ENCODE peak calls at places on chromosomes 12 and 14, in four cellular contexts. One of them, this sample, is unnamed. For H3K27me3, the result is how much of the 10 kb centered on the place peaks cover.

GRCh38 chr12:78036889-78037288 is 206.2 kb downstream of the NAV3 start:
- DNase-seq in aorta: no peak
- DNase-seq in lower lobe of right lung: no peak
- DNase-seq in CD8-positive, alpha-beta T cell: no peak
- DNase-seq in this sample: no peak

GRCh38 chr12:132506730-132507538 is 17.0 kb downstream of the FBRSL1 start:
- DNase-seq in aorta: peak
- DNase-seq in lower lobe of right lung: peak
- DNase-seq in CD8-positive, alpha-beta T cell: peak
- DNase-seq in this sample: peak

GRCh38 chr14:106790189-106791036 is 1264.0 kb downstream of the TMEM121 start:
- DNase-seq in aorta: peak
- DNase-seq in lower lobe of right lung: peak
- DNase-seq in CD8-positive, alpha-beta T cell: peak
- DNase-seq in this sample: peak

GRCh38 chr14:29895591-29896043 is 32.0 kb downstream of the PRKD1 start:
- DNase-seq in aorta: no peak
- DNase-seq in lower lobe of right lung: peak
- DNase-seq in CD8-positive, alpha-beta T cell: no peak
- DNase-seq in this sample: no peak

GRCh38 chr14:103257211-103257962 is 76.7 kb upstream of the EIF5 start:
- DNase-seq in aorta: no peak
- DNase-seq in lower lobe of right lung: no peak
- DNase-seq in CD8-positive, alpha-beta T cell: no peak
- DNase-seq in this sample: no peak

GRCh38 chr12:122003646-122004611 is 17.8 kb upstream of the BCL7A start:
- DNase-seq in aorta: peak
- DNase-seq in lower lobe of right lung: peak
- DNase-seq in CD8-positive, alpha-beta T cell: no peak
- DNase-seq in this sample: no peak

GRCh38 chr14:100341301-100342031 is 18.3 kb downstream of the SLC25A47 start:
- DNase-seq in aorta: peak
- DNase-seq in lower lobe of right lung: peak
- DNase-seq in CD8-positive, alpha-beta T cell: no peak
- DNase-seq in this sample: no peak

GRCh38 chr14:61223552-61223951 is 57.6 kb downstream of the TMEM30B start:
- DNase-seq in aorta: no peak
- DNase-seq in lower lobe of right lung: no peak
- DNase-seq in CD8-positive, alpha-beta T cell: no peak
- DNase-seq in this sample: no peak

GRCh38 chr12:68579254-68579653 is 31.4 kb upstream of the RAP1B start:
- DNase-seq in aorta: no peak
- DNase-seq in lower lobe of right lung: no peak
- DNase-seq in CD8-positive, alpha-beta T cell: no peak
- DNase-seq in this sample: no peak

GRCh38 chr12:94282675-94283074 is 134.3 kb downstream of the PLXNC1 start:
- DNase-seq in aorta: no peak
- DNase-seq in lower lobe of right lung: peak
- DNase-seq in CD8-positive, alpha-beta T cell: peak
- DNase-seq in this sample: peak

GRCh38 chr12:47636908-47637780 is 68.7 kb downstream of the RPAP3 start:
- DNase-seq in aorta: peak
- DNase-seq in lower lobe of right lung: peak
- DNase-seq in CD8-positive, alpha-beta T cell: peak
- DNase-seq in this sample: peak

GRCh38 chr14:64400829-64401459 is 12.8 kb downstream of the MTHFD1 start:
- DNase-seq in aorta: no peak
- DNase-seq in lower lobe of right lung: no peak
- DNase-seq in CD8-positive, alpha-beta T cell: no peak
- DNase-seq in this sample: no peak

GRCh38 chr14:91416744-91417133 is 881 bp downstream of the CCDC88C start:
- DNase-seq in aorta: no peak
- DNase-seq in lower lobe of right lung: peak
- DNase-seq in CD8-positive, alpha-beta T cell: no peak
- DNase-seq in this sample: peak

GRCh38 chr12:1491983-1492697 is 102.2 kb downstream of the FBXL14 start:
- DNase-seq in aorta: no peak
- DNase-seq in lower lobe of right lung: no peak
- DNase-seq in CD8-positive, alpha-beta T cell: no peak
- DNase-seq in this sample: no peak

GRCh38 chr12:31835276-31835882 is 106.6 kb upstream of the AMN1 start:
- DNase-seq in aorta: no peak
- DNase-seq in lower lobe of right lung: no peak
- DNase-seq in CD8-positive, alpha-beta T cell: no peak
- DNase-seq in this sample: no peak

GRCh38 chr14:93430889-93431670 is at the start of gene UNC79:
- DNase-seq in aorta: no peak
- DNase-seq in lower lobe of right lung: no peak
- DNase-seq in CD8-positive, alpha-beta T cell: no peak
- DNase-seq in this sample: peak

GRCh38 chr14:52182853-52183252 is 84.6 kb upstream of the PTGDR start:
- DNase-seq in aorta: no peak
- DNase-seq in lower lobe of right lung: no peak
- DNase-seq in CD8-positive, alpha-beta T cell: no peak
- DNase-seq in this sample: no peak

GRCh38 chr12:2332266-2332665 is 279.5 kb downstream of the CACNA1C start:
- DNase-seq in aorta: no peak
- DNase-seq in lower lobe of right lung: no peak
- DNase-seq in CD8-positive, alpha-beta T cell: no peak
- DNase-seq in this sample: no peak

GRCh38 chr14:77327111-77327510 is 6.3 kb downstream of the GSTZ1 start:
- DNase-seq in aorta: no peak
- DNase-seq in lower lobe of right lung: no peak
- DNase-seq in CD8-positive, alpha-beta T cell: no peak
- DNase-seq in this sample: peak

GRCh38 chr12:66708704-66709443 is 30.0 kb upstream of the GRIP1 start:
- DNase-seq in aorta: no peak
- DNase-seq in lower lobe of right lung: no peak
- DNase-seq in CD8-positive, alpha-beta T cell: no peak
- DNase-seq in this sample: no peak

GRCh38 chr12:108115123-108115745 is 13.9 kb upstream of the WSCD2 start:
- DNase-seq in aorta: no peak
- DNase-seq in lower lobe of right lung: no peak
- DNase-seq in CD8-positive, alpha-beta T cell: no peak
- DNase-seq in this sample: no peak

GRCh38 chr14:59688224-59689170 is 111.9 kb upstream of the CCDC175 start:
- DNase-seq in aorta: peak
- DNase-seq in lower lobe of right lung: no peak
- DNase-seq in CD8-positive, alpha-beta T cell: no peak
- DNase-seq in this sample: peak

GRCh38 chr12:16607895-16608294 is 1.9 kb upstream of the LMO3 start:
- DNase-seq in aorta: no peak
- DNase-seq in lower lobe of right lung: peak
- DNase-seq in CD8-positive, alpha-beta T cell: no peak
- DNase-seq in this sample: no peak

GRCh38 chr12:33546004-33546403 is 106.4 kb upstream of the SYT10 start:
- DNase-seq in aorta: no peak
- DNase-seq in lower lobe of right lung: no peak
- DNase-seq in CD8-positive, alpha-beta T cell: no peak
- DNase-seq in this sample: no peak

GRCh38 chr14:51342226-51342625 is 102.2 kb downstream of the TMX1 start:
- DNase-seq in aorta: no peak
- DNase-seq in lower lobe of right lung: no peak
- DNase-seq in CD8-positive, alpha-beta T cell: no peak
- DNase-seq in this sample: no peak

GRCh38 chr12:68440068-68440581 is 108.0 kb upstream of the MDM1 start:
- DNase-seq in aorta: no peak
- DNase-seq in lower lobe of right lung: no peak
- DNase-seq in CD8-positive, alpha-beta T cell: no peak
- DNase-seq in this sample: no peak

GRCh38 chr14:22802860-22803562 is 12.2 kb downstream of the SLC7A7 start:
- DNase-seq in aorta: no peak
- DNase-seq in lower lobe of right lung: no peak
- DNase-seq in CD8-positive, alpha-beta T cell: no peak
- DNase-seq in this sample: no peak

GRCh38 chr12:11631288-11631687 is 18.2 kb upstream of the ETV6 start:
- DNase-seq in aorta: no peak
- DNase-seq in lower lobe of right lung: no peak
- DNase-seq in CD8-positive, alpha-beta T cell: no peak
- DNase-seq in this sample: no peak

GRCh38 chr12:19236656-19237055 is 107.1 kb downstream of the PLEKHA5 start:
- DNase-seq in aorta: peak
- DNase-seq in lower lobe of right lung: no peak
- DNase-seq in CD8-positive, alpha-beta T cell: no peak
- DNase-seq in this sample: no peak

GRCh38 chr14:51568366-51568765 is 83.3 kb upstream of the FRMD6 start:
- DNase-seq in aorta: no peak
- DNase-seq in lower lobe of right lung: no peak
- DNase-seq in CD8-positive, alpha-beta T cell: no peak
- DNase-seq in this sample: no peak

GRCh38 chr14:36659822-36660735 is 1.6 kb upstream of the PAX9 start:
- DNase-seq in aorta: no peak
- DNase-seq in lower lobe of right lung: no peak
- DNase-seq in CD8-positive, alpha-beta T cell: no peak
- DNase-seq in this sample: peak

GRCh38 chr12:34346372-34347034 is 324.2 kb downstream of the ALG10 start:
- DNase-seq in aorta: no peak
- DNase-seq in lower lobe of right lung: no peak
- DNase-seq in CD8-positive, alpha-beta T cell: no peak
- DNase-seq in this sample: no peak

DNA sequence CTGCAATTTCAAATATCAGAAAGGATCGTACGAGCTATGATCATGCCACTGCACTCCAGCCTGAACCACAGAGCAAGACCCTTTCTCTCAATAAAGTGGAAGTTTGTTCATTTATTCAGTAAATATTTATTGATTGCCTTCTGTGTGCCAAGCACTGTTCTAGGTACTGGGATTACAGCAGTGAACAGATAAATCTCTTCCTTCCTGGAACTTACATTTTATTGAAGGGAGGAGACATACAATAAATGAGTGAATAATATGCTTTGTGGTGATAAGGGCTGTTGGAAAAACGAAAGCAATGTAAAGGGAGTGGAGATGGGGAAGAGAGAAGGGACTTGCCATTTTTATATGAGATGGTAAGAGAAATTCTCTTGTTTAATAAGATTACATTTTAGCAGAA is 1.6 kb downstream of the GSKIP start:
- DNase-seq in aorta: no peak
- DNase-seq in lower lobe of right lung: no peak
- DNase-seq in CD8-positive, alpha-beta T cell: no peak
- DNase-seq in this sample: no peak
- H3K4me3 ChIP-seq in aorta: no peak
- H3K4me3 ChIP-seq in lower lobe of right lung: no peak
- H3K4me3 ChIP-seq in CD8-positive, alpha-beta T cell: no peak
- H3K4me3 ChIP-seq in this sample: peak

DNA sequence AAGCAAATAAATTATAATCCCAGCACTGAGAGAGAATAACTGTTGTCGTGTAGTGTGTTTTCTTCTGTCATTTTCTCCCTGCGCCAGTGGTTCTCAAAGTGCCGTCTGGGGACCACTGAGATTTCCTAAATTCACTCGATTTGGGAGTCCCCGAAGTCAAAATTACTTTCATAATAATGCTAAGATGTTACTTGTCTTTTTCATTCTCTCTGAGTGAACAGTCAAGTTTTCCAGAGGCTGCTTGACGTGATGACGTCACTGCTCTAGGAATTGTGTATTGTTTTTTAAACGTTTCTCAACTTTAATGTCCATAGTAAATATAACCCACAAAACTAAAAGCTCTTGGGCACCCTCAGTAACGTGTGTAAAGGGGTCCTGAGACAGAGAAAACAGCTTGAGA is 796 bp upstream of the POP5 start:
- DNase-seq in aorta: no peak
- DNase-seq in lower lobe of right lung: no peak
- DNase-seq in CD8-positive, alpha-beta T cell: no peak
- DNase-seq in this sample: no peak
- H3K27ac ChIP-seq in aorta: no peak
- H3K27ac ChIP-seq in lower lobe of right lung: no peak
- H3K27ac ChIP-seq in CD8-positive, alpha-beta T cell: no peak
- H3K27ac ChIP-seq in this sample: no peak

DNA sequence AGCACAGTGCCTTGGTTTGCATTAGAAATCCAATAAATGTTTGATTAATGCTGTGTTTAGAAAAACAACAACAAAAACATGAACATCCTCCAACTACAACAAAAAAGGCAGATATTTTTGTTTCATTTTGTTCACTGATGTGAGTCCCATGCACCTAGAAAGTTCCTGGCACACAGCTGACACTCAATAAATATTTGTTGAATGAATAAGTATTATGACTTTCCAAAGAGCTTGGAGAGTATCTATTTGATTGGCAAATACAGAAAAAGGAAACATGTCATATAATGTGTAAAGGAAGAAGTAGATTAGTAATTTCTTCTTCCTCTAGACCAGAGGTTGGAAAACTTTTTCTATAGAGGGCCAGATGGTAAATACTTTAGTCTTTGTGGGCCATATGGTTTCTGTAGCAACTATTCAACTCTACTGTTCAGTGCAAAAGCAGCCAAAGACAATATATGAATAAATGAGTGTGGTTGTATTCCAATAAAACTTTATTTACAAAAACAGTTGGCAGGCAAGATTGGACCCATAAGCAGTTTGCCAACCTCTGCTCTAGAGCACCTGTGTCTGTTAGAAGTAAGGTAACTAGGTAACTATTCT is 312.3 kb upstream of the DIO2 start:
- DNase-seq in aorta: no peak
- DNase-seq in lower lobe of right lung: no peak
- DNase-seq in CD8-positive, alpha-beta T cell: no peak
- DNase-seq in this sample: no peak
- H3K27me3 ChIP-seq in aorta: under half
- H3K27me3 ChIP-seq in lower lobe of right lung: under half
- H3K27me3 ChIP-seq in CD8-positive, alpha-beta T cell: under half
- H3K27me3 ChIP-seq in this sample: under half

GRCh38 chr14:26200675-26201074 is 397.2 kb downstream of the NOVA1 start:
- DNase-seq in aorta: no peak
- DNase-seq in lower lobe of right lung: no peak
- DNase-seq in CD8-positive, alpha-beta T cell: no peak
- DNase-seq in this sample: no peak

GRCh38 chr14:26199599-26200370 is 398.0 kb downstream of the NOVA1 start:
- DNase-seq in aorta: no peak
- DNase-seq in lower lobe of right lung: no peak
- DNase-seq in CD8-positive, alpha-beta T cell: no peak
- DNase-seq in this sample: no peak

GRCh38 chr14:26206640-26207039 is 391.2 kb downstream of the NOVA1 start:
- DNase-seq in aorta: no peak
- DNase-seq in lower lobe of right lung: no peak
- DNase-seq in CD8-positive, alpha-beta T cell: no peak
- DNase-seq in this sample: no peak

GRCh38 chr14:26204954-26205479 is 392.8 kb downstream of the NOVA1 start:
- DNase-seq in aorta: peak
- DNase-seq in lower lobe of right lung: peak
- DNase-seq in CD8-positive, alpha-beta T cell: no peak
- DNase-seq in this sample: peak

GRCh38 chr14:26204362-26204953 is 393.4 kb downstream of the NOVA1 start:
- DNase-seq in aorta: no peak
- DNase-seq in lower lobe of right lung: no peak
- DNase-seq in CD8-positive, alpha-beta T cell: no peak
- DNase-seq in this sample: no peak
- H3K4me3 ChIP-seq in aorta: peak
- H3K4me3 ChIP-seq in lower lobe of right lung: peak
- H3K4me3 ChIP-seq in CD8-positive, alpha-beta T cell: no peak
- H3K4me3 ChIP-seq in this sample: peak